ENCODE peak calls at places on chromosomes 5 and 9, in four cellular contexts. P is lung, B is small intestine, Y is stomach. A is an unnamed sample.
A peak's percentile ranks its signal among the peaks of the same experiment; 100 is the strongest.

GRCh38 chr5:53419247-53419646 is 61.2 kb upstream of the FST start:
- DNase-seq in P (no peak), B (no peak), Y (no peak), A (no peak)

GRCh38 chr5:160116991-160117390 is 2.3 kb downstream of the PWWP2A start:
- DNase-seq in P (no peak), B (no peak), Y (no peak), A (no peak)

GRCh38 chr9:113254991-113255390 is 20.4 kb downstream of the CDC26 start:
- DNase-seq in P (no peak), B (no peak), Y (no peak), A (no peak)

GRCh38 chr9:1276474-1276873 is 226.3 kb downstream of the DMRT2 start:
- DNase-seq in P (no peak), B (no peak), Y (no peak), A (no peak)

GRCh38 chr9:70156729-70157128 is 102.0 kb upstream of the SMC5 start:
- DNase-seq in P (no peak), B (no peak), Y (no peak), A (no peak)

GRCh38 chr5:148524721-148525120 is 129.6 kb downstream of the HTR4 start:
- DNase-seq in P (no peak), B (no peak), Y (no peak), A (no peak)

GRCh38 chr9:89532478-89532877 is 34.6 kb upstream of the SEMA4D start:
- DNase-seq in P (no peak), B (peak; percentile 32), Y (peak; percentile 28), A (no peak)

GRCh38 chr9:95771556-95772280 is 103.8 kb upstream of the ERCC6L2 start:
- DNase-seq in P (no peak), B (no peak), Y (peak; percentile 27), A (peak; percentile 31)

GRCh38 chr5:55533806-55534435 is 843 bp downstream of the PLPP1 start:
- DNase-seq in P (peak; percentile 40), B (peak; percentile 36), Y (peak; percentile 53), A (peak; percentile 57)

GRCh38 chr9:114098021-114098659 is 952 bp downstream of the KIF12 start:
- DNase-seq in P (no peak), B (peak; percentile 80), Y (peak; percentile 63), A (peak; percentile 71)

GRCh38 chr5:36844305-36844704 is 32.3 kb upstream of the NIPBL start:
- DNase-seq in P (no peak), B (no peak), Y (no peak), A (no peak)

GRCh38 chr9:129281506-129282145 is 103.6 kb upstream of the IER5L start:
- DNase-seq in P (no peak), B (no peak), Y (no peak), A (peak; percentile 16)

GRCh38 chr9:21060919-21061561 is 16.7 kb downstream of the IFNB1 start:
- DNase-seq in P (no peak), B (peak; percentile 31), Y (no peak), A (no peak)

GRCh38 chr5:25568989-25569625 is 924.3 kb upstream of the CDH10 start:
- DNase-seq in P (no peak), B (no peak), Y (no peak), A (no peak)

GRCh38 chr5:108379722-108380530 is 2.0 kb downstream of the FBXL17 start:
- DNase-seq in P (no peak), B (peak; percentile 40), Y (no peak), A (peak; percentile 23)

GRCh38 chr5:6830643-6831239 is 117.5 kb downstream of the TENT4A start:
- DNase-seq in P (no peak), B (no peak), Y (no peak), A (no peak)

GRCh38 chr5:62896121-62896893 is 317.7 kb downstream of the LRRC70 start:
- DNase-seq in P (no peak), B (no peak), Y (no peak), A (no peak)

GRCh38 chr5:119347574-119347973 is 8.2 kb upstream of the TNFAIP8 start:
- DNase-seq in P (no peak), B (no peak), Y (no peak), A (no peak)

GRCh38 chr5:138177936-138178515 is 404 bp downstream of the BRD8 start:
- DNase-seq in P (no peak), B (peak; percentile 48), Y (peak; percentile 31), A (peak; percentile 74)

GRCh38 chr5:111670826-111671492 is 86.0 kb downstream of the NREP start:
- DNase-seq in P (no peak), B (no peak), Y (no peak), A (no peak)

GRCh38 chr9:6843742-6844141 is 86.0 kb downstream of the KDM4C start:
- DNase-seq in P (no peak), B (no peak), Y (no peak), A (no peak)

GRCh38 chr9:118940477-118940876 is 428.8 kb downstream of the BRINP1 start:
- DNase-seq in P (no peak), B (no peak), Y (no peak), A (no peak)

GRCh38 chr5:44388504-44389409 is 463 bp downstream of the FGF10 start:
- DNase-seq in P (no peak), B (no peak), Y (peak; percentile 26), A (no peak)

GRCh38 chr5:125756456-125756855 is 666.8 kb upstream of the GRAMD2B start:
- DNase-seq in P (no peak), B (no peak), Y (no peak), A (no peak)

GRCh38 chr5:160390787-160391696 is 8.8 kb downstream of the FAM200C start:
- DNase-seq in P (no peak), B (peak; percentile 25), Y (no peak), A (no peak)

GRCh38 chr9:112792670-112793069 is 42.1 kb downstream of the SNX30 start:
- DNase-seq in P (no peak), B (no peak), Y (no peak), A (no peak)

GRCh38 chr5:88680253-88681132 is 202.5 kb downstream of the MEF2C start:
- DNase-seq in P (peak; percentile 62), B (peak; percentile 50), Y (peak; percentile 78), A (peak; percentile 76)

GRCh38 chr9:7479300-7479699 is 320.3 kb downstream of the DMAC1 start:
- DNase-seq in P (no peak), B (no peak), Y (no peak), A (no peak)

GRCh38 chr9:31820426-31820825 is 564.0 kb upstream of the ACO1 start:
- DNase-seq in P (no peak), B (no peak), Y (no peak), A (no peak)

GRCh38 chr5:119022017-119022745 is 33.8 kb upstream of the DTWD2 start:
- DNase-seq in P (no peak), B (peak; percentile 20), Y (no peak), A (no peak)

GRCh38 chr9:9257999-9258398 is 1354.8 kb downstream of the PTPRD start:
- DNase-seq in P (no peak), B (no peak), Y (no peak), A (no peak)

GRCh38 chr5:138843789-138844461 is 31.2 kb downstream of the LRRTM2 start:
- DNase-seq in P (no peak), B (no peak), Y (no peak), A (no peak)

GRCh38 chr9:15317836-15318235 is 10.8 kb upstream of the TTC39B start:
- DNase-seq in P (no peak), B (no peak), Y (no peak), A (no peak)

GRCh38 chr9:137973829-137974416 is 96.3 kb downstream of the CACNA1B start:
- DNase-seq in P (no peak), B (no peak), Y (peak; percentile 9), A (no peak)

GRCh38 chr9:90921104-90921503 is 119.5 kb downstream of the SYK start:
- DNase-seq in P (peak; percentile 66), B (no peak), Y (peak; percentile 76), A (no peak)

GRCh38 chr5:158082696-158083287 is 223.8 kb upstream of the CLINT1 start:
- DNase-seq in P (no peak), B (no peak), Y (no peak), A (no peak)

GRCh38 chr9:136283291-136284235 is 20.3 kb downstream of the CCDC187 start:
- DNase-seq in P (peak; percentile 81), B (peak; percentile 77), Y (peak; percentile 85), A (peak; percentile 73)

GRCh38 chr5:14297697-14298096 is 154.6 kb downstream of the TRIO start:
- DNase-seq in P (no peak), B (no peak), Y (no peak), A (no peak)
- H3K4me1 ChIP-seq in P (peaks cover 10% of the 10 kb centered on the region), B (no peaks in the 10 kb centered on the region), Y (no peaks in the 10 kb centered on the region), A (no peaks in the 10 kb centered on the region)

DNA sequence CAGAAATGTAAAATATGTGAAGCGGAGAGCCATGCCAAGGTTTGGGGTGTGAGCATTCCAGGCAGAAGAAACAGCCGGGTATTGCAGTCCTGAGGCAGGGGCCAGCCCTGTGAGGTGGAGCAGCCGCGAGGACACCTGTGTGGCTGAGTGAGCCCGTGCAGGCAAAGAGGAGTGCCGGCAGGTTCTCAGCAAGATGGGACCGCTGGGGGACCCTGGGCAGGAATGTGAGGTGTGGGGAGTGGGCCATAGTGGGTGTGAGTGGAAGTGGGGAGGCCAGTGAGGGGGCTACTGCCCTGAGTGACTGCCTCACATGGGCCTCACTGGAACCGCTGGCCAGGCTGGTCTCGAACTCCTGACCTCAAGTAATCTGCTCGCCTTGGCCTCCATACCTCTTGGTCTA is 8.1 kb upstream of the PRR7 start:
- DNase-seq in P (no peak), B (no peak), Y (no peak), A (no peak)
- H3K36me3 ChIP-seq in P (no peaks in the 10 kb centered on the region), B (peaks cover 20% of the 10 kb centered on the region), Y (peaks cover 93% of the 10 kb centered on the region), A (peaks cover 14% of the 10 kb centered on the region)

GRCh38 chr5:78604693-78605092 is 43.9 kb downstream of the LHFPL2 start:
- DNase-seq in P (no peak), B (peak; percentile 38), Y (no peak), A (no peak)

GRCh38 chr5:78600656-78601452 is 47.7 kb downstream of the LHFPL2 start:
- DNase-seq in P (no peak), B (no peak), Y (no peak), A (no peak)

GRCh38 chr5:78603636-78604175 is 44.9 kb downstream of the LHFPL2 start:
- DNase-seq in P (no peak), B (no peak), Y (no peak), A (no peak)

GRCh38 chr5:78601622-78602314 is 46.8 kb downstream of the LHFPL2 start:
- DNase-seq in P (no peak), B (no peak), Y (no peak), A (no peak)

GRCh38 chr5:78602400-78602799 is 46.2 kb downstream of the LHFPL2 start:
- DNase-seq in P (no peak), B (no peak), Y (no peak), A (no peak)
- H3K4me1 ChIP-seq in P (peaks cover 5% of the 10 kb centered on the region), B (peaks cover 6% of the 10 kb centered on the region), Y (peaks cover 11% of the 10 kb centered on the region), A (peaks cover 7% of the 10 kb centered on the region)

DNA sequence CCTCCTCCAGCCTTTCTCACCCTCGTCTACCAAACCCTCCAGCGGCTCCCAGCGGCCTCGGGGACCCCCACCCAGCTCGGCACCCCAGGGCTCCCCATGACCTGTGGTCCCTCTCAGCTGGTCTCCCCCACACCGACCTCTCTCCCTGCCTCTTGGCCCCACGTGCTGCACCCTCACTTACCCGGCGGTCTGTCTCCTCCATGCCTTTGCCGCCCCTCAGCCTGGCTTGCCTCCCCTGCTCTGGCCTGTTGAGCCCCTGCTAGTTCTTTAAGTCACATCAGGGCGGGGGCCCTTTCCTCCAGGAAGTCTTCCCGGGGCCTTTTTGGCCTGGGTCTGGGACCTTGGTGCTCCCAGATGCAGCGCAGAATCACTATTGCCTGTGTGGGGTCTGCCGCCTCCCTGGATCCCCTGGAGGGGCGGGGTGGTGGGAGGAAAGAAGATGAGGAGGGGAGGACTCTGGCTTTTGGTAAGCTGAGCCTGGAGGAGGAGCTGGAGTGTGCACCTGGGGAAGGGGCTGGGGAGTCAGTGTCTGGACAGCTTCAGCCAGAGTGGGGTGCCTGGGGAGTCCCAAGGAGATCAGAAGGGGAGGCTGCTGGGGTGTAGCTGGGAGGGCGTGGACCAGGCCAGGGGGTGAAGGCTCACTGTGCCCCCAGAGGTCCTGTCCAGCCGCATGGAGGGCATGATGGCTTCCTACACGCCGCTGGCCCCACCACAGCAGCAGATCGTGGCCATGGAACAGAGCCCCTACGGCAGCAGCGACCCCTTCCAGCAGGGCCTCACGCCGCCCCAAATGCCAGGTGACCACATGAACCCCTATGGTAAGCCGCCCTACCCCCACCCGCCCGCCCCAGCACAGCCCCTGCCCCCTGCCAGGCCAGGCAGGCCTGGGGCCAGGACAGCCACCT is 81.7 kb downstream of the LMX1B start:
- DNase-seq in P (no peak), B (no peak), Y (no peak), A (no peak)
- H3K36me3 ChIP-seq in P (no peaks in the 10 kb centered on the region), B (no peaks in the 10 kb centered on the region), Y (no peaks in the 10 kb centered on the region), A (no peaks in the 10 kb centered on the region)